ENCODE peak calls at places on chromosomes 1 and 21, in four cellular contexts. S, J, N and M are unnamed samples.

GRCh38 chr1:175000697-175001187 is 995 bp downstream of the CACYBP start:
- DNase-seq in S (no peak), J (no peak), N (no peak), M (no peak)

GRCh38 chr1:22461100-22461499 is 9.4 kb downstream of the ZBTB40 start:
- DNase-seq in S (no peak), J (no peak), N (no peak), M (no peak)

GRCh38 chr1:10628685-10629084 is 153.9 kb downstream of the PEX14 start:
- DNase-seq in S (peak), J (peak), N (peak), M (peak)

GRCh38 chr21:45226540-45227326 is 61.0 kb downstream of the POFUT2 start:
- DNase-seq in S (no peak), J (no peak), N (peak), M (no peak)

GRCh38 chr1:15328785-15329480 is 80.8 kb upstream of the EFHD2 start:
- DNase-seq in S (peak), J (peak), N (peak), M (no peak)

GRCh38 chr1:4634793-4635406 is 19.5 kb upstream of the AJAP1 start:
- DNase-seq in S (no peak), J (no peak), N (no peak), M (peak)

GRCh38 chr1:100924212-100924611 is 28.3 kb downstream of the SLC30A7 start:
- DNase-seq in S (no peak), J (no peak), N (peak), M (no peak)

GRCh38 chr1:202575906-202576653 is 134.2 kb downstream of the SYT2 start:
- DNase-seq in S (no peak), J (no peak), N (peak), M (no peak)

GRCh38 chr1:231037585-231038517 is 2.2 kb downstream of the FAM89A start:
- DNase-seq in S (no peak), J (no peak), N (no peak), M (no peak)

GRCh38 chr1:165717918-165718515 is 19.7 kb upstream of the ALDH9A1 start:
- DNase-seq in S (no peak), J (no peak), N (peak), M (no peak)

GRCh38 chr1:221868894-221869293 is 127.0 kb upstream of the DUSP10 start:
- DNase-seq in S (no peak), J (no peak), N (peak), M (no peak)

GRCh38 chr1:179002552-179003345 is 22.9 kb upstream of the FAM20B start:
- DNase-seq in S (peak), J (no peak), N (peak), M (peak)

GRCh38 chr1:230808268-230808872 is 60.0 kb downstream of the C1orf198 start:
- DNase-seq in S (no peak), J (no peak), N (no peak), M (no peak)

GRCh38 chr1:12152106-12152891 is 14.5 kb upstream of the TNFRSF1B start:
- DNase-seq in S (no peak), J (no peak), N (no peak), M (no peak)

GRCh38 chr1:47681735-47682134 is 243.9 kb downstream of the FOXD2 start:
- DNase-seq in S (no peak), J (no peak), N (no peak), M (peak)

GRCh38 chr1:87814573-87814972 is 485.9 kb downstream of the LMO4 start:
- DNase-seq in S (no peak), J (no peak), N (no peak), M (no peak)

GRCh38 chr1:25566730-25567341 is 23.4 kb downstream of the LDLRAP1 start:
- DNase-seq in S (peak), J (peak), N (peak), M (peak)

GRCh38 chr1:2561898-2562895 is 6.0 kb downstream of the TNFRSF14 start:
- DNase-seq in S (no peak), J (no peak), N (no peak), M (no peak)

GRCh38 chr1:92536593-92537332 is 50.0 kb upstream of the GFI1 start:
- DNase-seq in S (no peak), J (no peak), N (peak), M (no peak)

GRCh38 chr1:93707956-93708355 is 26.3 kb upstream of the BCAR3 start:
- DNase-seq in S (no peak), J (no peak), N (no peak), M (no peak)
- TF ChIP-seq CTCF in S (no peak), J (no peak), N (no peak), M (no peak)

DNA sequence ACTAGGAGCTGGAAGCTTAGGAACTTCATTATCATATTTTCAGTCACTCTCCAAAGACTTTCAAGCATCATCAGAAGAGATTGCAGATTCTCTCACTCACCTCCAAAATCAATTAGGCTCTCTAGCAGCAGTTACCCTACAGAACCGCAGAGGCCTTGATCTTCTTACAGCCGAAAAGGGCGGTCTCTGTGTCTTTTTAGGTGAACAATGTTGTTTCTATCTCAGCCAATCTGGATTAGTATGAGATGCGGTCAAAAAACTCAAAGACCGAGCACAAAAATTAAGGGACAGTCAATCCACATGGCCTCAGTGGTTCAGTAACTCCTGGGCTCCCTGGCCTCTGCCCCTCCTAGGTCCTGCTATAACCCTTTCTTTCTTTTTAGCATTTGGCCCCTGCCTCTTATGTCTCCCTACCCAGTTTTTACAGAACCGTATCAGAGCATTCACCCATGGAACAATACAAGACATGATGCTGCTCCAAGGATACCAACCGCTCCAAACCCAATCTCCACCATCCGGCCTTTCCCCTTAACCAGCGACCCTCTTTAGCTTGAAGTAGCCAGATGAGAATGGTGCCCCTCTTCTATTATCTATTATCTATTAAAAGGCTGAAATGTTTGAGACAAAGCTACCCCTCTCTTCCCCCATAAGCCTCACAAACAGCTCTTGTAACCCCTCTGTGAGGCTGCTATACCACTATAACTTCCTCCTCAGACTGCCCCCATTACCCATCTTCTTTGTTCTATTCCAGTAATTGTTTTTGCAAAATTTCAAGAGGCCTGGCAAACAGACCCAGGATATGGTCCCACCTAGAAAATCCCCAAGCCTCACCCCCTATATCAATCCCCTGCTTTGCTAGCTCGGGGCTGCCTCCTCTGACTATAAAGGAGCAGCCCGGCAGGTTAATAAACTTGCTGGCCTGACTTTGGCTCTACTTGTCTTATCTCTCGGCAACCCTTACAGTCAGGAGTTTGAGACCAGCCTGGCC is 18.7 kb upstream of the CA6 start:
- DNase-seq in S (no peak), J (no peak), N (no peak), M (no peak)
- TF ChIP-seq POLR2A in S (no peak), J (no peak), N (no peak), M (no peak)

DNA sequence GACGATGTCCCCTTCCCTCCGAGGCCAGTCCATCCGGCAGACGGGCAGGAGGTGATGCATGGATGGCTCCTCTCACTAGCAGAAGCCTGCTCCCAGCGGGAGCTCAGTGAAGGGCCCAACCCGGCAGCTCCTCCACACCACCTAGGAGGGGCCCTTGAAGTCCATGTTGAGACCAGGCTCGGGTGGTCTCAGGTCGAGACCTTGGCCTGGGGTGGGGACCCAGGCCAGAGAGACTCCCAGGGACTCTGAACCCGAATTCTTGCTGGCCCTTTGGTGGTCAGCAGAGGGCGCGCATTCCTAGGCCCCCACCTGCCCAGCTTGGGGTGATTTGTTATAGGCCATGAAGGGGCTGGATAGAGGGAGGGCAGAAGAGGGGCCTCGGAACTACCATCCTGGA is 642 bp upstream of the NT5C1A start:
- DNase-seq in S (no peak), J (no peak), N (no peak), M (no peak)
- TF ChIP-seq CTCF in S (peak), J (no peak), N (peak), M (no peak)

GRCh38 chr1:36450270-36450918 is at the start of gene OSCP1:
- DNase-seq in S (peak), J (peak), N (peak), M (peak)
- TF ChIP-seq POLR2A in S (peak), J (peak), N (peak), M (peak)

GRCh38 chr1:8764301-8764937 is 53.0 kb downstream of the RERE start:
- DNase-seq in S (no peak), J (no peak), N (no peak), M (no peak)
- TF ChIP-seq CTCF in S (no peak), J (no peak), N (no peak), M (no peak)

GRCh38 chr21:35606578-35606977 is 453.7 kb downstream of the SETD4 start:
- DNase-seq in S (no peak), J (no peak), N (no peak), M (no peak)

GRCh38 chr21:35607406-35607805 is 452.9 kb downstream of the SETD4 start:
- DNase-seq in S (no peak), J (no peak), N (no peak), M (no peak)

GRCh38 chr21:35609263-35609662 is 451.1 kb downstream of the SETD4 start:
- DNase-seq in S (no peak), J (no peak), N (no peak), M (no peak)

GRCh38 chr21:35603471-35603870 is 456.9 kb downstream of the SETD4 start:
- DNase-seq in S (no peak), J (no peak), N (no peak), M (no peak)

GRCh38 chr21:35606136-35606535 is 454.2 kb downstream of the SETD4 start:
- DNase-seq in S (no peak), J (no peak), N (no peak), M (no peak)
- TF ChIP-seq POLR2A in S (no peak), J (no peak), N (no peak), M (no peak)